ENCODE peak calls at places on chromosomes 16 and 17, in four cellular contexts. F is iris pigment epithelial cell; C is foreskin fibroblast; R is activated CD4-positive, alpha-beta T cell treated with anti-CD3 and anti-CD28 coated beads, Interleukin-2, amount 50 U/mL, for 48 hours. Z is an unnamed sample.

GRCh38 chr16:1899641-1900451 is 18.4 kb downstream of the HS3ST6 start:
- DNase-seq in R (no peak), C (no peak), F (no peak), Z (no peak)

GRCh38 chr17:20008242-20009051 is 712 bp upstream of the SPECC1 start:
- DNase-seq in R (peak; percentile 35), C (peak; percentile 46), F (peak; percentile 8), Z (no peak)

GRCh38 chr16:58426095-58426494 is 33.8 kb downstream of the GINS3 start:
- DNase-seq in C (no peak), F (no peak), R (peak; percentile 9), Z (no peak)

GRCh38 chr17:13562271-13562800 is 39.4 kb downstream of the HS3ST3A1 start:
- DNase-seq in R (no peak), F (peak; percentile 97), C (peak; percentile 95), Z (no peak)

GRCh38 chr16:66422366-66422765 is 4.7 kb upstream of the BEAN1 start:
- DNase-seq in F (no peak), C (no peak), R (no peak), Z (no peak)

GRCh38 chr17:81601525-81602120 is 35.3 kb downstream of the NPLOC4 start:
- DNase-seq in R (no peak), F (peak; percentile 73), C (peak; percentile 90), Z (peak; percentile 76)

GRCh38 chr17:76341301-76341700 is 12.4 kb downstream of the PRPSAP1 start:
- DNase-seq in C (no peak), F (no peak), R (no peak), Z (no peak)

GRCh38 chr17:4948997-4949320 is 629 bp upstream of the PFN1 start:
- DNase-seq in F (peak; percentile 93), R (peak; percentile 74), C (peak; percentile 98), Z (peak; percentile 92)

GRCh38 chr17:61389670-61390478 is 9.8 kb upstream of the TBX2 start:
- DNase-seq in F (peak; percentile 40), C (peak; percentile 61), R (peak; percentile 67), Z (peak; percentile 87)

GRCh38 chr17:19005789-19006430 is 1.3 kb upstream of the FAM83G start:
- DNase-seq in F (no peak), C (no peak), R (no peak), Z (no peak)

GRCh38 chr17:15289285-15290185 is 24.4 kb upstream of the PMP22 start:
- DNase-seq in F (peak; percentile 93), C (peak; percentile 52), R (no peak), Z (no peak)

GRCh38 chr17:62673614-62674362 is 46.3 kb downstream of the MRC2 start:
- DNase-seq in C (no peak), F (no peak), R (no peak), Z (no peak)

GRCh38 chr16:30369091-30369937 is 980 bp downstream of the TBC1D10B start:
- DNase-seq in R (peak; percentile 19), C (peak; percentile 39), F (peak; percentile 46), Z (peak; percentile 51)

GRCh38 chr17:65754641-65755040 is 193.2 kb upstream of the AXIN2 start:
- DNase-seq in F (no peak), C (no peak), R (no peak), Z (no peak)

GRCh38 chr17:66684256-66684655 is 150.7 kb upstream of the CACNG5 start:
- DNase-seq in F (no peak), R (no peak), C (peak; percentile 39), Z (no peak)

GRCh38 chr17:34235389-34236028 is 19.6 kb upstream of the CCL2 start:
- DNase-seq in C (peak; percentile 37), F (no peak), R (no peak), Z (no peak)

GRCh38 chr16:49856741-49857330 is 924 bp upstream of the ZNF423 start:
- DNase-seq in R (peak; percentile 36), C (peak; percentile 90), F (peak; percentile 87), Z (peak; percentile 92)

GRCh38 chr16:65572156-65572555 is 450.3 kb upstream of the CDH11 start:
- DNase-seq in R (no peak), F (peak; percentile 88), C (peak; percentile 83), Z (no peak)

GRCh38 chr16:12675852-12676251 is 127.8 kb downstream of the CPPED1 start:
- DNase-seq in R (no peak), F (peak; percentile 92), C (peak; percentile 56), Z (no peak)

GRCh38 chr16:84874983-84875382 is 55.2 kb downstream of the CRISPLD2 start:
- DNase-seq in F (peak; percentile 48), C (no peak), R (no peak), Z (no peak)

GRCh38 chr16:4505356-4506153 is 29.4 kb downstream of the HMOX2 start:
- DNase-seq in R (peak; percentile 60), F (no peak), C (no peak), Z (no peak)

GRCh38 chr16:53209489-53209888 is 154.7 kb downstream of the CHD9 start:
- DNase-seq in R (no peak), F (no peak), C (no peak), Z (no peak)

GRCh38 chr16:20166531-20167235 is 93.0 kb upstream of the GPR139 start:
- DNase-seq in F (peak; percentile 2), C (no peak), R (no peak), Z (no peak)

GRCh38 chr16:83113317-83113716 is 486.5 kb downstream of the CDH13 start:
- DNase-seq in F (peak; percentile 43), R (no peak), C (peak; percentile 45), Z (no peak)

GRCh38 chr17:6457688-6458190 is 13.5 kb downstream of the PIMREG start:
- DNase-seq in F (no peak), R (no peak), C (no peak), Z (no peak)

GRCh38 chr16:54282202-54282922 is 4.2 kb downstream of the IRX3 start:
- DNase-seq in F (peak; percentile 13), R (peak; percentile 47), C (peak; percentile 19), Z (peak; percentile 83)

GRCh38 chr17:33012522-33013033 is 20.9 kb downstream of the SPACA3 start:
- DNase-seq in C (peak; percentile 96), R (no peak), F (peak; percentile 98), Z (no peak)

GRCh38 chr16:87060026-87060986 is 256.9 kb downstream of the C16orf95 start:
- DNase-seq in C (peak; percentile 49), F (peak; percentile 74), R (no peak), Z (no peak)

Z was measured in retina.